ENCODE peak calls at places on chromosomes 4 and X, in five cellular contexts. Q, Y, J, V and E are unnamed samples.

GRCh38 chr4:105845559-105845958 is 49.7 kb upstream of the NPNT start:
- DNase-seq in Y (no peak), V (no peak), J (no peak), Q (no peak), E (no peak)

GRCh38 chrX:153966841-153967535 is 4.6 kb downstream of the HCFC1 start:
- DNase-seq in Y (no peak), J (no peak), V (no peak), Q (no peak), E (no peak)

GRCh38 chr4:184250795-184251679 is 33.4 kb upstream of the ENPP6 start:
- DNase-seq in V (no peak), Y (peak), Q (no peak), J (no peak), E (no peak)

GRCh38 chrX:54920610-54921426 is at the start of gene TRO:
- DNase-seq in Q (no peak), J (no peak), Y (no peak), V (no peak), E (no peak)

GRCh38 chrX:31459361-31459760 is 387.5 kb upstream of the FTHL17 start:
- DNase-seq in Q (no peak), V (no peak), Y (peak), J (no peak), E (no peak)

GRCh38 chrX:40303256-40304077 is 205.7 kb upstream of the BCOR start:
- DNase-seq in Y (no peak), J (no peak), Q (no peak), V (no peak), E (no peak)

GRCh38 chr4:99591757-99592156 is 17.1 kb downstream of the MTTP start:
- DNase-seq in Y (no peak), J (no peak), V (no peak), Q (no peak), E (no peak)

GRCh38 chr4:149499726-149500125 is 315.9 kb downstream of the IQCM start:
- DNase-seq in Y (no peak), J (no peak), V (no peak), Q (no peak), E (no peak)

GRCh38 chr4:93092765-93093164 is 735.8 kb upstream of the ATOH1 start:
- DNase-seq in Q (no peak), V (no peak), Y (no peak), J (no peak), E (no peak)

GRCh38 chr4:128394778-128395177 is 107.2 kb upstream of the PGRMC2 start:
- DNase-seq in J (no peak), V (no peak), Q (no peak), Y (peak), E (peak)

DNA sequence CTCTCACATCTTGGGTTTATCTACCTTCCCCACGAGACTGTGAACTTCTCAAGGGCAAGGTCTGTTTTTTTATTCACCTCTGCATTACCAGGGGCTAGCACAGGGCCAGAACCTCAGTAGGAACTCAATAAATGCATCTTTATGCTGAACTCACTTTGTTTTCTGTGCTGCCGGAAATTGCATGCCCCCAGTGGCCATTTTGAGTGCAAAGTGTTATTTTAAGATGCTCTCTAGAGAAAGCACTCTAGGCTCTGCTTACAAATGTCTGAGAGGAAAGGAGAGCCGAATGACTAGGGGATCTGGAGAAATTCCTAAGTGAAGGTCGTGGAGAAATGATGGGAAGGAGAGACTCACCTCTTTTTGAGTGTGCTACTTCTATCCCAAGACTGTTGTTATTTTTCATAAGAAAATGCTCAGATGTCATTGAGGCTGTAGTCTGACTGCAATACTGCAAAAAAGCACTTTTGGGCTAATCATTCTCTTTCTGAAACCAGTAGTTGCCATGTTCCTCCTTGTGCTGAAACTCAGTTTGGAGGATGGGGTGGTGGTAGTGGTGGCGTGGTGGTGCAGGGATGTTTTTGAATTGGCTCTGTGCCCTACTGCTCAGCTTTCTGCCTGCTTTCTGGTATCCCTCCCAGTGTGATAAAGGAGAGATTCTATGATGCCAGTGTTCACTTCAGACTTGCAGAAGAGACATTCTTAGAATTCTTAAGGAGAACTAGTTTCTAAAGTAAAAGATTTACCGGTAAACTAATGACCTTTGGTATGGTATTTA is 41.3 kb downstream of the DOCK11 start:
- DNase-seq in J (no peak), V (no peak), Y (peak), Q (no peak), E (no peak)
- H3K27ac ChIP-seq in J (peak), V (no peak), Y (no peak), Q (no peak), E (peak)

DNA sequence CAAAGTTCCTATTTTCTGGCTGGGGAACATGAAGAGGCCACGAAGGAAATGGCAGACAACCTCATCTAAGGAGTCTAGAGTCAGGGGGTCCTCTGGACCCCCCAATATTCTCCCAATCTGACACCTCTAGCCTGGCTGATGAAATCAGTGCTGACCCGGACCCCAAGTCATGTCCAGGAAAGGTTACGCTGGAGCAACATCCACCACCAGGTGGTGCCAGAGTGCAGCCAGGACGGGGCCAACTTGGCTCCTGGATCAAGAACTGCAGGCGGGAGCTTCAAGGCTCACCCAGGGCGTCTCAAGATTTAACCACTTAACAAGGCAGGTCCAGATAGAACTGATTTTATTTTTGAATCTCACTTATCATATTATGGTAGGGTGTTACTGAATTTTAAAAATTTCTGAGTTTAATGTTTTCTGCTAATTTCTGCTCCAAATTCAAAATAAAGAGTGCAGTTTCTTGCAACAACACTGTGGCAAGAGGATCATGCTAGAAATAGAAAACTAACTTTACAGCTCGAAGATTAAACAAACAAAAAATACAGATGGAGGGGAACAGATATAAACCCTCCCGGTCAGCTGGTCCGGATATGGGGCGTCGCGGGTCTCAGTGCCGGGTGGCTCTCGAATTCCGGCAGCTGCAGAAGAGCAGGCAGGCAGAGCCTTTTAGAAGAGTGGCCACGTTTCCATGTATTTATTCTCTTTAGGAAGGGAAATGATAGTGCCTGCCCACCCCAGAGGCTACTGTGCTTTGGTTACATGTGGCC is 135.5 kb downstream of the AFAP1 start:
- DNase-seq in Q (peak), V (no peak), J (peak), Y (peak), E (peak)
- TF ChIP-seq CTCF in Q (peak), V (peak), J (peak), Y (peak), E (peak)

DNA sequence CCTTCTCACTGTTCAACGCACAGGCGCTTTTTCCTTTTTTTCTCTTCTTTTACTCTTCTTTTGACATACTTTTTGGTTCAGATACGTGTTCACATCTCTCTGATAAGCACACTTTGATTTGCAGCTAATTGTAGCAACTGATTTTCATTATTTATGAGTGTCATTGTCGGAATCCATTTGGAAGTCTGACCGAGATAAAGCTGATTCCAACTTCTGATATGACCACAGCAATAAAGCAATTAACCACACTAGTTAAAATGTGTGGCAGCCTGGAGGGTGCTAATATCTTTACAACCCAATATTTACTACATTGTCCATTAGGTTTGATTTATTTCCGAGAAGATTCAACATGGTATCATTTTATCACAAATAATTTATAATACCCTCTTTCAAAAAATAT is 101.8 kb downstream of the TENM3 start:
- DNase-seq in V (no peak), J (no peak), Q (no peak), Y (no peak), E (no peak)
- H3K27ac ChIP-seq in V (no peak), J (no peak), Q (no peak), Y (no peak), E (no peak)

DNA sequence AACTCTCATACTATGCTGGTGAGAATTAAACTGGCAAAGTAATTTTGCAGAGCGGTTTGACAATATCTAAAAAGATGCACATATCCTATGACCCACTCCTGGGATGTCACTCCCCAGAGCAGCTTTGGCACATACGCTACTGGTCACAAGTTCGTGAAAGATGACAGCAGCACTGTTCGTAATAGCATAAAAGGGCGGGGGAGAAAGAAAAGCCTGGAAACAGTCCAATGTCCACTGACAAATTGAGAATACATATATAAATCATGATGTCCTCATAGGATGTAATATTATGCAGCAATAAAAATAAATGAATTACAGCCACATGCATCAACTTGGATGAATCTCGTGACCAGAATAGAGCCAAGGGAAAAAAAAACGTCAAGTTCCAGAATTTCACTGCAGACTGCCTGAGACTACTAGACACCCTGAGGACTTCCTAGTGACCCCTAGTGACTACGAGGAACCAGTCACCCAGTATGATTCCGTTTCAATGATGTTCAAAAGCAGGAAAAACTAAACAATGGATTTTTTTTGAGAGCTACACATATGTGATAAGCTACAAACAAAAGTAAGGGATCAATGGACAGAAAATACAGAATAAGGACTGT is 1.8 kb downstream of the PCSK1N start:
- DNase-seq in Q (no peak), V (no peak), J (no peak), Y (no peak), E (no peak)
- TF ChIP-seq CTCF in Q (no peak), V (no peak), J (no peak), Y (no peak), E (no peak)

GRCh38 chrX:136121788-136122187 is 25.5 kb upstream of the FHL1 start:
- DNase-seq in V (no peak), Q (no peak), Y (peak), J (no peak), E (no peak)

GRCh38 chrX:136126371-136126770 is 21.0 kb upstream of the FHL1 start:
- DNase-seq in J (no peak), Q (no peak), V (no peak), Y (no peak), E (no peak)

GRCh38 chrX:136125106-136125505 is 22.2 kb upstream of the FHL1 start:
- DNase-seq in Y (no peak), Q (no peak), J (no peak), V (no peak), E (no peak)

GRCh38 chrX:136126892-136127406 is 20.4 kb upstream of the FHL1 start:
- DNase-seq in V (no peak), J (no peak), Y (peak), Q (no peak), E (no peak)

GRCh38 chrX:136122207-136122606 is 25.1 kb upstream of the FHL1 start:
- DNase-seq in Q (no peak), Y (no peak), V (no peak), J (no peak), E (peak)
- H3K27ac ChIP-seq in Q (no peak), Y (no peak), V (no peak), J (peak), E (peak)